ENCODE peak calls at places on chromosome 11, in six cellular contexts. V is cardiac septum; G is activated naive CD8-positive, alpha-beta T cell treated with anti-CD3 and anti-CD28 coated beads, Interleukin-2, amount 50 U/mL, for 24 hours; D is NCI-H2171; U is hypothalamus; S is T-helper 17 cell. K is an unnamed sample.

GRCh38 chr11:67645521-67646457 is 4.7 kb downstream of the ACY3 start:
- DNase-seq in V (no peak), G (no peak), D (no peak), U (no peak), S (no peak), K (no peak)

GRCh38 chr11:90846628-90847027 is 623.8 kb upstream of the CHORDC1 start:
- DNase-seq in V (no peak), G (no peak), D (no peak), U (no peak), S (no peak), K (no peak)

GRCh38 chr11:26234451-26234850 is 97.5 kb upstream of the ANO3 start:
- DNase-seq in V (no peak), G (no peak), D (no peak), U (no peak), S (no peak), K (no peak)

GRCh38 chr11:43868852-43869567 is 11.6 kb upstream of the ALKBH3 start:
- DNase-seq in V (no peak), G (peak; percentile 33), D (no peak), U (no peak), S (no peak), K (no peak)

GRCh38 chr11:121337740-121338272 is 45.2 kb downstream of the SC5D start:
- DNase-seq in V (no peak), G (no peak), D (no peak), U (no peak), S (no peak), K (no peak)

GRCh38 chr11:5488385-5488784 is at the start of gene OR52D1:
- DNase-seq in V (no peak), G (no peak), D (no peak), U (no peak), S (no peak), K (no peak)

GRCh38 chr11:45622283-45622682 is 43.1 kb downstream of the CHST1 start:
- DNase-seq in V (no peak), G (no peak), D (no peak), U (no peak), S (no peak), K (no peak)

GRCh38 chr11:4569075-4569474 is 12.5 kb upstream of the OR52I2 start:
- DNase-seq in V (no peak), G (no peak), D (no peak), U (no peak), S (no peak), K (no peak)

GRCh38 chr11:66363805-66364535 is 7.6 kb downstream of the SLC29A2 start:
- DNase-seq in V (no peak), G (peak; percentile 88), D (no peak), U (peak; percentile 17), S (peak; percentile 69), K (no peak)

GRCh38 chr11:123616505-123617198 is 37.8 kb downstream of the SCN3B start:
- DNase-seq in V (peak; percentile 86), G (no peak), D (no peak), U (peak; percentile 10), S (no peak), K (peak; percentile 10)

GRCh38 chr11:58395581-58395980 is 11.1 kb downstream of the OR5B3 start:
- DNase-seq in V (no peak), G (no peak), D (no peak), U (no peak), S (no peak), K (no peak)

GRCh38 chr11:26399336-26399735 is 67.4 kb downstream of the ANO3 start:
- DNase-seq in V (no peak), G (no peak), D (no peak), U (no peak), S (no peak), K (no peak)

GRCh38 chr11:17414992-17415391 is 26.5 kb upstream of the KCNJ11 start:
- DNase-seq in V (no peak), G (no peak), D (no peak), U (no peak), S (no peak), K (no peak)

GRCh38 chr11:128365044-128365443 is 222.3 kb downstream of the ETS1 start:
- DNase-seq in V (no peak), G (no peak), D (no peak), U (no peak), S (no peak), K (no peak)

GRCh38 chr11:96736591-96736990 is 346.8 kb downstream of the JRKL start:
- DNase-seq in V (no peak), G (no peak), D (no peak), U (no peak), S (no peak), K (no peak)

GRCh38 chr11:83087035-83087434 is 15.3 kb upstream of the RAB30 start:
- DNase-seq in V (no peak), G (no peak), D (no peak), U (no peak), S (no peak), K (no peak)

GRCh38 chr11:72662036-72662435 is 12.2 kb downstream of the PDE2A start:
- DNase-seq in V (no peak), G (no peak), D (no peak), U (no peak), S (no peak), K (no peak)

GRCh38 chr11:117456027-117456720 is 128.5 kb downstream of the CEP164 start:
- DNase-seq in V (no peak), G (peak; percentile 22), D (no peak), U (no peak), S (no peak), K (no peak)

GRCh38 chr11:46554205-46555162 is 39.3 kb downstream of the AMBRA1 start:
- DNase-seq in V (no peak), G (no peak), D (no peak), U (no peak), S (no peak), K (no peak)

GRCh38 chr11:96708469-96708868 is 318.7 kb downstream of the JRKL start:
- DNase-seq in V (no peak), G (no peak), D (peak; percentile 74), U (no peak), S (no peak), K (no peak)

GRCh38 chr11:125165664-125166346 is 1.3 kb downstream of the PKNOX2 start:
- DNase-seq in V (no peak), G (no peak), D (no peak), U (no peak), S (no peak), K (no peak)

GRCh38 chr11:116148056-116148455 is 624.7 kb downstream of the BUD13 start:
- DNase-seq in V (no peak), G (no peak), D (peak; percentile 95), U (no peak), S (no peak), K (peak; percentile 42)

GRCh38 chr11:126419801-126420729 is 64.6 kb downstream of the ST3GAL4 start:
- DNase-seq in V (no peak), G (no peak), D (no peak), U (no peak), S (no peak), K (no peak)

GRCh38 chr11:115215694-115216615 is 288.3 kb downstream of the CADM1 start:
- DNase-seq in V (no peak), G (no peak), D (no peak), U (no peak), S (no peak), K (no peak)

GRCh38 chr11:6259638-6260019 is at the start of gene CCKBR:
- DNase-seq in V (no peak), G (peak; percentile 22), D (peak; percentile 16), U (no peak), S (no peak), K (no peak)

K was measured in DMS 273 treated with DMSO at 0.1 percent for 48 hours.